ENCODE peak calls at places on chromosomes 11 and 22, in five cellular contexts. One of them, this sample, is unnamed.

GRCh38 chr22:19182472-19183157 is 4.1 kb upstream of the SLC25A1 start:
- DNase-seq in heart right ventricle: no peak
- DNase-seq in pancreas: no peak
- DNase-seq in uterus: no peak
- DNase-seq in OCI-LY7: no peak
- DNase-seq in this sample: no peak

GRCh38 chr11:67615455-67616430 is 9.0 kb downstream of the NDUFV1 start:
- DNase-seq in heart right ventricle: no peak
- DNase-seq in pancreas: peak; percentile 81
- DNase-seq in uterus: peak; percentile 14
- DNase-seq in OCI-LY7: peak; percentile 67
- DNase-seq in this sample: no peak

GRCh38 chr11:129815596-129816461 is at the start of gene TMEM45B:
- DNase-seq in heart right ventricle: no peak
- DNase-seq in pancreas: peak; percentile 55
- DNase-seq in uterus: no peak
- DNase-seq in OCI-LY7: no peak
- DNase-seq in this sample: peak; percentile 64

GRCh38 chr22:36349726-36350125 is 38.0 kb downstream of the MYH9 start:
- DNase-seq in heart right ventricle: no peak
- DNase-seq in pancreas: no peak
- DNase-seq in uterus: no peak
- DNase-seq in OCI-LY7: no peak
- DNase-seq in this sample: no peak

GRCh38 chr22:49934144-49934890 is 15.9 kb downstream of the CRELD2 start:
- DNase-seq in heart right ventricle: peak; percentile 73
- DNase-seq in pancreas: peak; percentile 89
- DNase-seq in uterus: peak; percentile 65
- DNase-seq in OCI-LY7: no peak
- DNase-seq in this sample: peak; percentile 80

GRCh38 chr11:18527512-18527911 is 770 bp upstream of the TSG101 start:
- DNase-seq in heart right ventricle: no peak
- DNase-seq in pancreas: no peak
- DNase-seq in uterus: no peak
- DNase-seq in OCI-LY7: peak; percentile 31
- DNase-seq in this sample: no peak

GRCh38 chr11:44621784-44622183 is 56.3 kb downstream of the CD82 start:
- DNase-seq in heart right ventricle: no peak
- DNase-seq in pancreas: no peak
- DNase-seq in uterus: peak; percentile 8
- DNase-seq in OCI-LY7: no peak
- DNase-seq in this sample: peak; percentile 21

GRCh38 chr11:12376259-12376971 is 956 bp upstream of the PARVA start:
- DNase-seq in heart right ventricle: peak; percentile 32
- DNase-seq in pancreas: peak; percentile 85
- DNase-seq in uterus: peak; percentile 86
- DNase-seq in OCI-LY7: no peak
- DNase-seq in this sample: no peak

GRCh38 chr22:44330727-44331660 is 18.2 kb upstream of the SHISAL1 start:
- DNase-seq in heart right ventricle: no peak
- DNase-seq in pancreas: no peak
- DNase-seq in uterus: no peak
- DNase-seq in OCI-LY7: no peak
- DNase-seq in this sample: no peak

GRCh38 chr22:40348025-40348658 is 1.8 kb downstream of the ADSL start:
- DNase-seq in heart right ventricle: no peak
- DNase-seq in pancreas: peak; percentile 39
- DNase-seq in uterus: no peak
- DNase-seq in OCI-LY7: peak; percentile 71
- DNase-seq in this sample: no peak

GRCh38 chr11:126304457-126305072 is 705 bp downstream of the DCPS start:
- DNase-seq in heart right ventricle: no peak
- DNase-seq in pancreas: no peak
- DNase-seq in uterus: no peak
- DNase-seq in OCI-LY7: peak; percentile 23
- DNase-seq in this sample: no peak

GRCh38 chr22:35569916-35570315 is 29.3 kb downstream of the RASD2 start:
- DNase-seq in heart right ventricle: no peak
- DNase-seq in pancreas: no peak
- DNase-seq in uterus: no peak
- DNase-seq in OCI-LY7: no peak
- DNase-seq in this sample: no peak

GRCh38 chr22:27667121-27667843 is 134.3 kb downstream of the MN1 start:
- DNase-seq in heart right ventricle: peak; percentile 45
- DNase-seq in pancreas: no peak
- DNase-seq in uterus: no peak
- DNase-seq in OCI-LY7: no peak
- DNase-seq in this sample: no peak

DNA sequence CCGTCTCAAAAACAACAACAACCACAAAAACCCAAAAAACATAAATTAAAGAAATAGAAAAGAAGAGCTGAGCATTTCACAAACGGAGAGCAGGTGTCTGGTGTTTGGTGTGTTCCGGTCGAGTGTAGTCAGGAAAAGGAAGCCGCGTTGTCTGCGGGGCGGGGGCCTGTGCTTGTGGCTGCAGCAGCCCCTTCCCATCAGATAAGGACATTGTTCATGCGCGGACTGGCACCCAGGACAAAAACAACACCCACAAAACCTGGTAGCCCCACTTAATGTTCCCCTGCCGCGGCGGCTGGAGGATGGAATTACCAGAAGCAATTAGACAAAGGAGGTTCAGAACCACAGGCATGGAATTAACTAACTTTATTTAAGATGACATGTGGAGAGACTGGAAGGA is 29.9 kb downstream of the KRTAP5-5 start:
- DNase-seq in heart right ventricle: no peak
- DNase-seq in pancreas: no peak
- DNase-seq in uterus: no peak
- DNase-seq in OCI-LY7: peak; percentile 11
- DNase-seq in this sample: no peak
- H3K4me1 ChIP-seq in heart right ventricle: no peaks in the 10 kb centered on the region
- H3K4me1 ChIP-seq in pancreas: no peaks in the 10 kb centered on the region
- H3K4me1 ChIP-seq in uterus: no peaks in the 10 kb centered on the region
- H3K4me1 ChIP-seq in OCI-LY7: no peaks in the 10 kb centered on the region
- H3K4me1 ChIP-seq in this sample: no peaks in the 10 kb centered on the region

GRCh38 chr11:116580828-116581227 is 192.0 kb downstream of the BUD13 start:
- DNase-seq in heart right ventricle: no peak
- DNase-seq in pancreas: no peak
- DNase-seq in uterus: no peak
- DNase-seq in OCI-LY7: no peak
- DNase-seq in this sample: no peak

GRCh38 chr11:116582621-116583020 is 190.2 kb downstream of the BUD13 start:
- DNase-seq in heart right ventricle: no peak
- DNase-seq in pancreas: no peak
- DNase-seq in uterus: no peak
- DNase-seq in OCI-LY7: no peak
- DNase-seq in this sample: no peak

GRCh38 chr11:116581349-116581748 is 191.4 kb downstream of the BUD13 start:
- DNase-seq in heart right ventricle: no peak
- DNase-seq in pancreas: no peak
- DNase-seq in uterus: no peak
- DNase-seq in OCI-LY7: no peak
- DNase-seq in this sample: no peak

GRCh38 chr11:116578971-116579687 is 193.7 kb downstream of the BUD13 start:
- DNase-seq in heart right ventricle: peak; percentile 23
- DNase-seq in pancreas: no peak
- DNase-seq in uterus: no peak
- DNase-seq in OCI-LY7: no peak
- DNase-seq in this sample: no peak

GRCh38 chr11:116579857-116580727 is 192.7 kb downstream of the BUD13 start:
- DNase-seq in heart right ventricle: no peak
- DNase-seq in pancreas: no peak
- DNase-seq in uterus: no peak
- DNase-seq in OCI-LY7: no peak
- DNase-seq in this sample: no peak
- H3K27ac ChIP-seq in heart right ventricle: no peak overlapping the region
- H3K27ac ChIP-seq in pancreas: no peak overlapping the region
- H3K27ac ChIP-seq in uterus: no peak overlapping the region
- H3K27ac ChIP-seq in OCI-LY7: no peak overlapping the region
- H3K27ac ChIP-seq in this sample: no peak overlapping the region

GRCh38 chr22:25751174-25751581 is 9.2 kb downstream of the MYO18B start:
- DNase-seq in heart right ventricle: no peak
- DNase-seq in pancreas: no peak
- DNase-seq in uterus: no peak
- DNase-seq in OCI-LY7: no peak
- DNase-seq in this sample: no peak
- H3K4me1 ChIP-seq in heart right ventricle: peaks cover 10% of the 10 kb centered on the region
- H3K4me1 ChIP-seq in pancreas: no peaks in the 10 kb centered on the region
- H3K4me1 ChIP-seq in uterus: no peaks in the 10 kb centered on the region
- H3K4me1 ChIP-seq in OCI-LY7: no peaks in the 10 kb centered on the region
- H3K4me1 ChIP-seq in this sample: no peaks in the 10 kb centered on the region

DNA sequence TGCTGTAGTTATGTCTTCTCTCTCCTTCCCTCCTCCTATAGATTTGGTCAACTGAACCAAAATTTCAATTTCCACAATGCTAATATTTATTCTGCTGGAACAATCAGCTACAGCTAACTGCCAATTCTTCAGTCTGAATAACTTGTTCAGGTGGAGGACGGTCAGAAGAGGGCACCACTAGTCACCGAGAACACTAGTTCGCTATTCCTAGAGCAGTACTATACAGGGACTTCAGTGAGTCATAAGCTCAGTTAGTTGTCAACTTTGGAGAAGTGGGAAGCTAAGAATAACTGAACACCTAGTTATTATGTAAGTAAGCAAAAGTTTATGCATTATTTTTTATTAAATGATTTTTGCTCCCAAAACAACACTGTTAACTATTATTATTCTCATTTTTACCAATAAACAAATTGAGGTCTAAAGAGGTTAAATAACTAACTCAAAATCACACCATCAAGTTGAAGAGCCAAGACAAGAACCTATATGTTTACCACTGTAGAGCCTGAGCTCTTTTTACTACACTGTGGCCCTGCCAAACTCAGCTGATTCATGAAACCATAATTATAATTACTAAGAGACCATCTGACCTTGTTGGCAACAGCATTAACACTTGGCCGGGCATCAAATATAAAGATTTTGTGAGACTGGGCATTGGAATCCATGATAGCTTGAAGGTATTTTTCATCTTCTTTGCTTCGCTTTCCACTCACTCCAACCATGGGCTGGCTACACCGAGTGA is 59.0 kb downstream of the CEP57 start:
- DNase-seq in heart right ventricle: no peak
- DNase-seq in pancreas: no peak
- DNase-seq in uterus: peak; percentile 34
- DNase-seq in OCI-LY7: peak; percentile 24
- DNase-seq in this sample: no peak
- H3K27ac ChIP-seq in heart right ventricle: no peak overlapping the region
- H3K27ac ChIP-seq in pancreas: no peak overlapping the region
- H3K27ac ChIP-seq in uterus: no peak overlapping the region
- H3K27ac ChIP-seq in OCI-LY7: no peak overlapping the region
- H3K27ac ChIP-seq in this sample: peak overlapping the region; percentile 60

This sample was measured in lung.